ENCODE peak calls at places on chromosomes 7 and 10, in six cellular contexts. One of them, this sample, is unnamed.

GRCh38 chr7:48089415-48089975 is 430 bp downstream of the UPP1 start:
- DNase-seq in posterior vena cava: no peak
- DNase-seq in Kasumi-1: no peak
- DNase-seq in stimulated activated CD4-positive, alpha-beta T cell treated with anti-CD3 and anti-CD28 coated beads, Interleukin-15, amount 100 ng/mL, for 1 hour: no peak
- DNase-seq in NCI-H2081: no peak
- DNase-seq in GM23248: peak; percentile 52
- DNase-seq in this sample: no peak

GRCh38 chr10:10118131-10118530 is 899.5 kb upstream of the CELF2 start:
- DNase-seq in GM23248: no peak
- DNase-seq in posterior vena cava: no peak
- DNase-seq in Kasumi-1: no peak
- DNase-seq in stimulated activated CD4-positive, alpha-beta T cell treated with anti-CD3 and anti-CD28 coated beads, Interleukin-15, amount 100 ng/mL, for 1 hour: no peak
- DNase-seq in NCI-H2081: no peak
- DNase-seq in this sample: no peak

GRCh38 chr7:128139406-128139805 is 101.7 kb upstream of the LEP start:
- DNase-seq in stimulated activated CD4-positive, alpha-beta T cell treated with anti-CD3 and anti-CD28 coated beads, Interleukin-15, amount 100 ng/mL, for 1 hour: no peak
- DNase-seq in NCI-H2081: no peak
- DNase-seq in Kasumi-1: no peak
- DNase-seq in GM23248: no peak
- DNase-seq in posterior vena cava: no peak
- DNase-seq in this sample: no peak

GRCh38 chr7:39683216-39683845 is 60.0 kb downstream of the RALA start:
- DNase-seq in Kasumi-1: peak; percentile 22
- DNase-seq in NCI-H2081: no peak
- DNase-seq in posterior vena cava: no peak
- DNase-seq in GM23248: peak; percentile 75
- DNase-seq in stimulated activated CD4-positive, alpha-beta T cell treated with anti-CD3 and anti-CD28 coated beads, Interleukin-15, amount 100 ng/mL, for 1 hour: no peak
- DNase-seq in this sample: peak; percentile 68

GRCh38 chr7:101602082-101602481 is 27.0 kb downstream of the MYL10 start:
- DNase-seq in Kasumi-1: no peak
- DNase-seq in stimulated activated CD4-positive, alpha-beta T cell treated with anti-CD3 and anti-CD28 coated beads, Interleukin-15, amount 100 ng/mL, for 1 hour: no peak
- DNase-seq in NCI-H2081: no peak
- DNase-seq in GM23248: no peak
- DNase-seq in posterior vena cava: no peak
- DNase-seq in this sample: no peak

GRCh38 chr10:120732067-120732466 is 119.1 kb upstream of the WDR11 start:
- DNase-seq in NCI-H2081: no peak
- DNase-seq in Kasumi-1: no peak
- DNase-seq in posterior vena cava: no peak
- DNase-seq in GM23248: peak; percentile 12
- DNase-seq in stimulated activated CD4-positive, alpha-beta T cell treated with anti-CD3 and anti-CD28 coated beads, Interleukin-15, amount 100 ng/mL, for 1 hour: no peak
- DNase-seq in this sample: peak; percentile 23

GRCh38 chr10:102752934-102753664 is 9.4 kb downstream of the WBP1L start:
- DNase-seq in NCI-H2081: no peak
- DNase-seq in GM23248: peak; percentile 86
- DNase-seq in posterior vena cava: no peak
- DNase-seq in Kasumi-1: peak; percentile 82
- DNase-seq in stimulated activated CD4-positive, alpha-beta T cell treated with anti-CD3 and anti-CD28 coated beads, Interleukin-15, amount 100 ng/mL, for 1 hour: no peak
- DNase-seq in this sample: peak; percentile 86

GRCh38 chr7:107390921-107391320 is 78.9 kb upstream of the GPR22 start:
- DNase-seq in posterior vena cava: no peak
- DNase-seq in NCI-H2081: no peak
- DNase-seq in stimulated activated CD4-positive, alpha-beta T cell treated with anti-CD3 and anti-CD28 coated beads, Interleukin-15, amount 100 ng/mL, for 1 hour: no peak
- DNase-seq in GM23248: no peak
- DNase-seq in Kasumi-1: no peak
- DNase-seq in this sample: no peak

GRCh38 chr10:46248651-46249131 is 38.1 kb upstream of the ANTXRL start:
- DNase-seq in Kasumi-1: no peak
- DNase-seq in NCI-H2081: no peak
- DNase-seq in posterior vena cava: peak; percentile 55
- DNase-seq in GM23248: no peak
- DNase-seq in stimulated activated CD4-positive, alpha-beta T cell treated with anti-CD3 and anti-CD28 coated beads, Interleukin-15, amount 100 ng/mL, for 1 hour: no peak
- DNase-seq in this sample: no peak

GRCh38 chr10:108132303-108132702 is 967.8 kb upstream of the SORCS1 start:
- DNase-seq in posterior vena cava: no peak
- DNase-seq in Kasumi-1: no peak
- DNase-seq in stimulated activated CD4-positive, alpha-beta T cell treated with anti-CD3 and anti-CD28 coated beads, Interleukin-15, amount 100 ng/mL, for 1 hour: no peak
- DNase-seq in NCI-H2081: no peak
- DNase-seq in GM23248: no peak
- DNase-seq in this sample: no peak

GRCh38 chr7:42858570-42858969 is 53.3 kb downstream of the C7orf25 start:
- DNase-seq in NCI-H2081: no peak
- DNase-seq in GM23248: peak; percentile 63
- DNase-seq in posterior vena cava: no peak
- DNase-seq in Kasumi-1: no peak
- DNase-seq in stimulated activated CD4-positive, alpha-beta T cell treated with anti-CD3 and anti-CD28 coated beads, Interleukin-15, amount 100 ng/mL, for 1 hour: no peak
- DNase-seq in this sample: peak; percentile 10

GRCh38 chr7:40714338-40715052 is 579.7 kb downstream of the SUGCT start:
- DNase-seq in stimulated activated CD4-positive, alpha-beta T cell treated with anti-CD3 and anti-CD28 coated beads, Interleukin-15, amount 100 ng/mL, for 1 hour: no peak
- DNase-seq in posterior vena cava: no peak
- DNase-seq in Kasumi-1: no peak
- DNase-seq in NCI-H2081: no peak
- DNase-seq in GM23248: peak; percentile 49
- DNase-seq in this sample: no peak